ENCODE peak calls at places on chromosomes 4 and X, in nine cellular contexts. X, H, E, A, M, G, O, Q and Y are unnamed samples.

GRCh38 chr4:13289391-13289790 is 194.7 kb downstream of the RAB28 start:
- DNase-seq in M (no peak), E (no peak), O (no peak), Q (no peak), G (peak; percentile 72), H (no peak), A (peak; percentile 22), X (no peak), Y (peak; percentile 43)

GRCh38 chr4:151569650-151570049 is 160.7 kb downstream of the FHIP1A start:
- DNase-seq in X (no peak), E (no peak), Q (no peak), M (no peak), O (no peak), G (no peak), H (no peak), A (no peak), Y (peak; percentile 20)

GRCh38 chrX:14598330-14598729 is 69.0 kb downstream of the GLRA2 start:
- DNase-seq in E (no peak), X (no peak), G (no peak), O (no peak), Q (no peak), M (no peak), H (no peak), A (no peak), Y (no peak)

GRCh38 chr4:151806511-151806927 is 45.7 kb upstream of the GATB start:
- DNase-seq in X (no peak), H (no peak), A (peak; percentile 87), M (no peak), G (peak; percentile 12), O (no peak), E (no peak), Q (no peak), Y (no peak)

GRCh38 chr4:83329521-83330105 is 5.0 kb downstream of the HPSE start:
- DNase-seq in O (no peak), M (no peak), X (no peak), G (no peak), A (no peak), Q (no peak), E (no peak), H (no peak), Y (peak; percentile 80)

GRCh38 chr4:15479089-15479912 is 9.6 kb downstream of the CC2D2A start:
- DNase-seq in G (peak; percentile 76), H (peak; percentile 4), E (no peak), M (peak; percentile 68), Q (peak; percentile 90), O (no peak), A (peak; percentile 91), X (no peak), Y (peak; percentile 85)

GRCh38 chrX:24619647-24620046 is 27.5 kb downstream of the PCYT1B start:
- DNase-seq in X (no peak), E (no peak), Q (peak; percentile 85), A (peak; percentile 55), H (no peak), M (no peak), G (peak; percentile 54), O (no peak), Y (peak; percentile 38)

GRCh38 chr4:306551-306961 is 1.3 kb upstream of the ZNF732 start:
- DNase-seq in A (no peak), M (no peak), E (no peak), H (no peak), Q (no peak), X (no peak), O (no peak), G (no peak), Y (no peak)

GRCh38 chr4:98260579-98261290 is 449 bp upstream of the RAP1GDS1 start:
- DNase-seq in A (peak; percentile 97), X (peak; percentile 85), E (peak; percentile 93), Q (peak; percentile 99), M (peak; percentile 61), G (peak; percentile 94), O (peak; percentile 99), H (peak; percentile 77), Y (peak; percentile 98)

GRCh38 chr4:24010573-24010972 is 120.7 kb upstream of the PPARGC1A start:
- DNase-seq in G (no peak), E (no peak), A (no peak), M (no peak), X (no peak), Q (no peak), H (no peak), O (no peak), Y (no peak)

GRCh38 chrX:22577181-22577580 is 304.5 kb downstream of the CBLL2 start:
- DNase-seq in G (peak; percentile 74), O (no peak), M (peak; percentile 25), E (no peak), X (no peak), A (peak; percentile 16), H (no peak), Q (no peak), Y (peak; percentile 81)

GRCh38 chrX:5458300-5458699 is 770.4 kb downstream of the NLGN4X start:
- DNase-seq in M (no peak), H (no peak), Q (no peak), G (no peak), E (no peak), A (peak; percentile 1), O (no peak), X (no peak), Y (no peak)

GRCh38 chr4:30776921-30777415 is 56.8 kb downstream of the PCDH7 start:
- DNase-seq in H (no peak), E (no peak), M (no peak), Q (no peak), G (no peak), X (no peak), A (no peak), O (no peak), Y (no peak)

GRCh38 chr4:175807596-175807995 is 4.5 kb downstream of the GPM6A start:
- DNase-seq in Q (no peak), H (no peak), G (no peak), X (no peak), E (no peak), A (no peak), M (no peak), O (no peak), Y (no peak)

GRCh38 chr4:16032871-16033505 is 50.8 kb downstream of the PROM1 start:
- DNase-seq in Q (no peak), H (no peak), X (no peak), M (no peak), E (no peak), O (no peak), G (no peak), A (peak; percentile 54), Y (no peak)

GRCh38 chrX:44036336-44036735 is 63.1 kb upstream of the NDP start:
- DNase-seq in H (no peak), Q (no peak), G (peak; percentile 30), O (no peak), X (no peak), A (peak; percentile 50), M (no peak), E (no peak), Y (no peak)

GRCh38 chr4:113499696-113500095 is 261.8 kb downstream of the CAMK2D start:
- DNase-seq in A (peak; percentile 73), E (no peak), O (no peak), H (no peak), M (no peak), X (no peak), Q (no peak), G (peak; percentile 58), Y (peak; percentile 44)

GRCh38 chr4:7370038-7370437 is 64.7 kb downstream of the PSAPL1 start:
- DNase-seq in E (no peak), G (no peak), O (peak; percentile 58), A (no peak), H (no peak), Q (peak; percentile 52), X (no peak), M (no peak), Y (no peak)

GRCh38 chr4:38099020-38099600 is 138.9 kb downstream of the PTTG2 start:
- DNase-seq in E (no peak), A (no peak), M (no peak), O (no peak), X (no peak), G (no peak), Q (no peak), H (no peak), Y (no peak)

GRCh38 chr4:77917601-77918000 is 55.0 kb downstream of the MRPL1 start:
- DNase-seq in M (no peak), O (no peak), Q (no peak), G (no peak), A (no peak), X (no peak), E (no peak), H (no peak), Y (no peak)

GRCh38 chrX:131816551-131817136 is 206.5 kb upstream of the STK26 start:
- DNase-seq in E (peak; percentile 57), X (no peak), G (peak; percentile 83), O (no peak), Q (peak; percentile 87), M (no peak), A (no peak), H (peak; percentile 92), Y (no peak)

GRCh38 chrX:80876877-80877276 is 67.2 kb upstream of the BRWD3 start:
- DNase-seq in G (peak; percentile 11), O (no peak), Q (no peak), H (peak; percentile 26), E (no peak), M (peak; percentile 10), X (no peak), A (peak; percentile 25), Y (peak; percentile 37)

GRCh38 chr4:174069848-174070330 is 213.6 kb downstream of the FBXO8 start:
- DNase-seq in M (no peak), A (peak; percentile 61), H (no peak), X (no peak), O (no peak), Q (no peak), G (no peak), E (no peak), Y (no peak)

GRCh38 chrX:26352891-26353430 is 137.0 kb downstream of the MAGEB5 start:
- DNase-seq in G (no peak), H (no peak), E (no peak), O (no peak), A (no peak), Q (no peak), M (no peak), X (no peak), Y (no peak)

GRCh38 chrX:136162827-136163427 is 15.6 kb downstream of the FHL1 start:
- DNase-seq in M (peak; percentile 20), G (peak; percentile 45), E (peak; percentile 47), A (peak; percentile 70), O (peak; percentile 82), X (peak; percentile 6), Q (peak; percentile 88), H (peak; percentile 50), Y (peak; percentile 60)

GRCh38 chr4:119138046-119138445 is 2.4 kb downstream of the MYOZ2 start:
- DNase-seq in Q (no peak), O (no peak), G (no peak), A (peak; percentile 46), E (no peak), X (no peak), H (peak; percentile 7), M (no peak), Y (no peak)

GRCh38 chr4:94880976-94881375 is 123.2 kb downstream of the BMPR1B start:
- DNase-seq in X (no peak), A (peak; percentile 62), H (no peak), M (no peak), O (no peak), Q (no peak), E (no peak), G (no peak), Y (no peak)

GRCh38 chr4:85798011-85798770 is 323.2 kb downstream of the ARHGAP24 start:
- DNase-seq in O (no peak), A (no peak), Q (no peak), X (no peak), H (no peak), M (no peak), E (no peak), G (peak; percentile 53), Y (peak; percentile 55)

GRCh38 chr4:38533024-38533556 is 130.9 kb upstream of the KLF3 start:
- DNase-seq in X (no peak), E (no peak), M (no peak), O (no peak), G (no peak), Q (peak; percentile 27), A (no peak), H (no peak), Y (no peak)